ENCODE peak calls at places on chromosome 7, in four cellular contexts. M is fibroblast of lung, S is neuronal stem cell, U is thoracic aorta. N is an unnamed sample.

GRCh38 chr7:45267262-45267661 is 109.7 kb downstream of the RAMP3 start:
- DNase-seq in S (no peak), M (no peak), U (no peak), N (no peak)

GRCh38 chr7:150973571-150974451 is 4.3 kb downstream of the KCNH2 start:
- DNase-seq in M (no peak), S (no peak), U (no peak), N (peak)

GRCh38 chr7:76383089-76383944 is 24.5 kb upstream of the YWHAG start:
- DNase-seq in M (no peak), S (no peak), U (no peak), N (no peak)

GRCh38 chr7:154794147-154794780 is 208.7 kb downstream of the PAXIP1 start:
- DNase-seq in S (peak), U (no peak), M (no peak), N (no peak)

GRCh38 chr7:33392143-33392542 is 262.8 kb downstream of the BBS9 start:
- DNase-seq in U (no peak), M (no peak), S (no peak), N (no peak)

GRCh38 chr7:112272921-112273561 is 66.5 kb downstream of the ZNF277 start:
- DNase-seq in S (no peak), M (peak), U (no peak), N (no peak)

GRCh38 chr7:151383638-151384351 is 26.0 kb downstream of the WDR86 start:
- DNase-seq in U (no peak), S (no peak), M (no peak), N (peak)

GRCh38 chr7:114062810-114063209 is 144.0 kb upstream of the PPP1R3A start:
- DNase-seq in U (no peak), S (no peak), M (no peak), N (no peak)

GRCh38 chr7:37113661-37114355 is 334.9 kb downstream of the ELMO1 start:
- DNase-seq in U (no peak), M (peak), S (no peak), N (no peak)

GRCh38 chr7:37119296-37119695 is 329.4 kb downstream of the ELMO1 start:
- DNase-seq in U (no peak), S (no peak), M (peak), N (no peak)

GRCh38 chr7:37117261-37117660 is 331.4 kb downstream of the ELMO1 start:
- DNase-seq in S (peak), M (no peak), U (no peak), N (no peak)

GRCh38 chr7:37116043-37116701 is 332.5 kb downstream of the ELMO1 start:
- DNase-seq in S (no peak), U (no peak), M (no peak), N (no peak)

GRCh38 chr7:37118029-37118428 is 330.6 kb downstream of the ELMO1 start:
- DNase-seq in U (no peak), M (no peak), S (no peak), N (no peak)
- H3K27ac ChIP-seq in U (no peak), M (no peak), S (peak), N (no peak)

GRCh38 chr7:105489409-105489808 is 32.7 kb downstream of the PUS7 start:
- DNase-seq in S (no peak), M (no peak), U (no peak), N (no peak)
- H3K27ac ChIP-seq in S (no peak), M (no peak), U (no peak), N (no peak)

GRCh38 chr7:73740212-73740611 is 1.6 kb upstream of the ABHD11 start:
- DNase-seq in M (no peak), S (no peak), U (no peak), N (no peak)
- H3K27ac ChIP-seq in M (no peak), S (no peak), U (peak), N (no peak)

GRCh38 chr7:149202831-149203231 is 7.5 kb downstream of the ZNF282 start:
- DNase-seq in U (no peak), S (no peak), M (no peak), N (peak)
- H3K27ac ChIP-seq in U (no peak), S (no peak), M (no peak), N (no peak)

GRCh38 chr7:40043164-40043563 is 91.3 kb downstream of the MPLKIP start:
- DNase-seq in M (no peak), U (no peak), S (no peak), N (no peak)
- H3K27ac ChIP-seq in M (no peak), U (no peak), S (no peak), N (no peak)